ENCODE peak calls at places on chromosomes 6 and 20, in five cellular contexts. P is small intestine, S is pancreas, Y is endothelial cell, U is left cardiac atrium. L is an unnamed sample.

GRCh38 chr6:166360243-166361079 is 18.1 kb upstream of the SFT2D1 start:
- DNase-seq in P (no peak), S (no peak), Y (no peak), U (no peak), L (peak)

GRCh38 chr6:158043586-158044524 is 62.2 kb downstream of the SYNJ2 start:
- DNase-seq in P (peak), S (peak), Y (no peak), U (peak), L (peak)

GRCh38 chr6:25279748-25280616 is 808 bp downstream of the CARMIL1 start:
- DNase-seq in P (peak), S (peak), Y (peak), U (peak), L (peak)

GRCh38 chr6:156699017-156699421 is 78.2 kb upstream of the ARID1B start:
- DNase-seq in P (no peak), S (no peak), Y (no peak), U (no peak), L (no peak)

GRCh38 chr6:21325201-21325856 is 268.2 kb upstream of the SOX4 start:
- DNase-seq in P (no peak), S (no peak), Y (no peak), U (no peak), L (peak)

GRCh38 chr6:118596774-118597332 is 48.8 kb downstream of the PLN start:
- DNase-seq in P (no peak), S (no peak), Y (no peak), U (no peak), L (no peak)

GRCh38 chr6:39914239-39914638 is 20.0 kb downstream of the MOCS1 start:
- DNase-seq in P (no peak), S (no peak), Y (no peak), U (no peak), L (no peak)

GRCh38 chr6:11391934-11392777 is 145.4 kb upstream of the TMEM170B start:
- DNase-seq in P (no peak), S (no peak), Y (no peak), U (no peak), L (no peak)

GRCh38 chr6:13417954-13418353 is 69.4 kb downstream of the GFOD1 start:
- DNase-seq in P (no peak), S (no peak), Y (no peak), U (no peak), L (no peak)

GRCh38 chr20:44572551-44573500 is 9.6 kb upstream of the PKIG start:
- DNase-seq in P (no peak), S (no peak), Y (no peak), U (peak), L (no peak)

L was measured in HT-29.